ENCODE peak calls at places on chromosomes 4 and X, in four cellular contexts. One of them, this sample, is unnamed.

GRCh38 chr4:153112071-153112460 is 92.2 kb upstream of the TRIM2 start:
- DNase-seq in H9: no peak
- DNase-seq in H1: no peak
- DNase-seq in mesendoderm: no peak
- DNase-seq in this sample: no peak

GRCh38 chr4:169115897-169116254 is 105.8 kb upstream of the CBR4 start:
- DNase-seq in H9: no peak
- DNase-seq in H1: no peak
- DNase-seq in mesendoderm: peak
- DNase-seq in this sample: peak

GRCh38 chr4:112766422-112766821 is 129.5 kb downstream of the LARP7 start:
- DNase-seq in H9: no peak
- DNase-seq in H1: no peak
- DNase-seq in mesendoderm: peak
- DNase-seq in this sample: peak

GRCh38 chr4:104967034-104967401 is 179.7 kb upstream of the TET2 start:
- DNase-seq in H9: no peak
- DNase-seq in H1: no peak
- DNase-seq in mesendoderm: no peak
- DNase-seq in this sample: no peak

GRCh38 chr4:8038702-8039251 is 99.1 kb upstream of the AFAP1 start:
- DNase-seq in H9: no peak
- DNase-seq in H1: no peak
- DNase-seq in mesendoderm: no peak
- DNase-seq in this sample: no peak

GRCh38 chr4:162839814-162840213 is 326.9 kb downstream of the NAF1 start:
- DNase-seq in H9: peak
- DNase-seq in H1: peak
- DNase-seq in mesendoderm: peak
- DNase-seq in this sample: no peak

GRCh38 chrX:146481735-146482134 is 327.8 kb upstream of the CXorf51B start:
- DNase-seq in H9: no peak
- DNase-seq in H1: peak
- DNase-seq in mesendoderm: peak
- DNase-seq in this sample: no peak

GRCh38 chrX:118370921-118371624 is 25.2 kb downstream of the WDR44 start:
- DNase-seq in H9: no peak
- DNase-seq in H1: no peak
- DNase-seq in mesendoderm: no peak
- DNase-seq in this sample: peak

GRCh38 chr4:185665655-185666054 is 130.3 kb upstream of the PDLIM3 start:
- DNase-seq in H9: no peak
- DNase-seq in H1: no peak
- DNase-seq in mesendoderm: no peak
- DNase-seq in this sample: no peak

GRCh38 chr4:25925486-25926201 is 11.6 kb downstream of the SMIM20 start:
- DNase-seq in H9: peak
- DNase-seq in H1: no peak
- DNase-seq in mesendoderm: peak
- DNase-seq in this sample: peak

GRCh38 chrX:68920541-68920940 is 91.7 kb downstream of the EFNB1 start:
- DNase-seq in H9: no peak
- DNase-seq in H1: no peak
- DNase-seq in mesendoderm: no peak
- DNase-seq in this sample: no peak

GRCh38 chr4:146244496-146244895 is 30.2 kb downstream of the REELD1 start:
- DNase-seq in H9: no peak
- DNase-seq in H1: no peak
- DNase-seq in mesendoderm: no peak
- DNase-seq in this sample: no peak

GRCh38 chrX:10486373-10486772 is 134.0 kb downstream of the MID1 start:
- DNase-seq in H9: no peak
- DNase-seq in H1: no peak
- DNase-seq in mesendoderm: no peak
- DNase-seq in this sample: peak

GRCh38 chrX:41090568-41091238 is 5.5 kb downstream of the USP9X start:
- DNase-seq in H9: no peak
- DNase-seq in H1: no peak
- DNase-seq in mesendoderm: no peak
- DNase-seq in this sample: peak

DNA sequence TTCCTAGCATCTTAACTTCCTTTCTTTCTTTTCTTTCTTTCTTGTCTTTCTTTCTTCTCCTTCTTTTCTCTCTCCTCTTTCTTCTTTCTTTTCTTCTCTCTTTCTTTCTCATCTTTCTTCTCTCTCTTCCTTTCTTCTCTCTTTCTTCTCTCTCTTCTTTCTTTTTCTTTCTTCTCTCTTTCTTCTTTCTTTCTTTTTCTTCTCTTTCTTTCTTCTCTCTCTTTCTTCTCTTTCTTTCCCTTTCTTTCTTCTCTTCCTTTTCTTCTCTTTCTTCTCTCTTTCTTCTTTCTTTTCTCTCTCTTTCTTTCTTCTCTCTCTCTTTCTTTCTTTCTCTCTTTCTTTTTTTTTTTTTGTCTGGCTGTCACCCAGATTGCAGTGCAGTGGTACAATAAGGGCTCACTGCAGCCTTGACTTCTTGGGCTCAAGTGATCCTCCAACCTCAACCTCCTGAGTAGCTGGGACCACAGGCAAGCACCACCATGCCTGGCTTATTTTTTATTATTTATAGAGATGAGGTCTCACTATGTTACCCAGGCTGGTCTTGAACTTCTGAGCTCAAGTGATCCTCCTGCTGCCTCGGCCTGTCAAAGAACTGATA is 17.5 kb downstream of the NMU start:
- DNase-seq in H9: no peak
- DNase-seq in H1: no peak
- DNase-seq in mesendoderm: no peak
- DNase-seq in this sample: no peak
- H4K5ac ChIP-seq in H9: no peak
- H4K5ac ChIP-seq in H1: no peak
- H4K5ac ChIP-seq in mesendoderm: no peak
- H4K5ac ChIP-seq in this sample: no peak

DNA sequence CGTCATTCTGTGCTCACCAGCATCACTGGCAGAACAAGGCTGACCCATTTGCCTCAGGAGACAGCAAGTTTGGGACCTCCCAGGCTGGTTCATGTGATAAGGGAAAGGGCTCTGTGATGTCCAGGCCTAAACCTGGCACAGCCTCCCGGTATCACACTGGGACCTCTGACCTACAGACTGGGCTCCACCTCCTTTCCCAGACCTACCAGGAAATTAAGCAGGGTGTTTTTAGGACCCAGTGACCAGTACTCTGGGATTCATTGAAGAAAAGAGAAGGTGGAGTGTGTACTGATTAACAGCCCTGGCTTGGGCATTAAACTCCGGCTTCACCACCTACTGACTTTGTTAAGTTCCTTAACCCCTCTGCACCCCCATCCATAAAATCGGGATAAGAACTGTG is 28.6 kb downstream of the ASB9 start:
- DNase-seq in H9: no peak
- DNase-seq in H1: no peak
- DNase-seq in mesendoderm: peak
- DNase-seq in this sample: no peak
- H4K5ac ChIP-seq in H9: no peak
- H4K5ac ChIP-seq in H1: no peak
- H4K5ac ChIP-seq in mesendoderm: no peak
- H4K5ac ChIP-seq in this sample: no peak

GRCh38 chr4:90318208-90318607 is 191.0 kb downstream of the CCSER1 start:
- DNase-seq in H9: no peak
- DNase-seq in H1: no peak
- DNase-seq in mesendoderm: no peak
- DNase-seq in this sample: peak

DNA sequence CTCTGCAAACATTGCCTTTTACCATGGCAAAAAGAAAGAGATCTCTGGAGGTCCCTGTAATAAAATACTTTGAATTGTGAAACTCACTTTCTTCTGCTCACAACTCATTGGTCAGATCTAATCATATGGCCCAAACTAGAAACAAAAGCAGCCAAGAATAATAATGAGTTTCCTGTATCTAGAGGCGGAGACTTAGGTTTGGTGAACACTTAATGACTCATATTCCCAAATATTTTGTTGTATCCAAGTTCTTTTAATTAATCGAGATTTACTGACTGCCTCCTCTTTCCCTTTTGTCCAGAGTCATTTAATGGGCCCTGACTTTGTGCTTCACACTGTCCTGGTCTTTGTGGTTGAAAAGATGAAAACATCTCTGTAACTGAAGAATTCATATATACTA is 190.6 kb downstream of the CCSER1 start:
- DNase-seq in H9: no peak
- DNase-seq in H1: no peak
- DNase-seq in mesendoderm: peak
- DNase-seq in this sample: peak
- H4K5ac ChIP-seq in H9: no peak
- H4K5ac ChIP-seq in H1: no peak
- H4K5ac ChIP-seq in mesendoderm: no peak
- H4K5ac ChIP-seq in this sample: peak

DNA sequence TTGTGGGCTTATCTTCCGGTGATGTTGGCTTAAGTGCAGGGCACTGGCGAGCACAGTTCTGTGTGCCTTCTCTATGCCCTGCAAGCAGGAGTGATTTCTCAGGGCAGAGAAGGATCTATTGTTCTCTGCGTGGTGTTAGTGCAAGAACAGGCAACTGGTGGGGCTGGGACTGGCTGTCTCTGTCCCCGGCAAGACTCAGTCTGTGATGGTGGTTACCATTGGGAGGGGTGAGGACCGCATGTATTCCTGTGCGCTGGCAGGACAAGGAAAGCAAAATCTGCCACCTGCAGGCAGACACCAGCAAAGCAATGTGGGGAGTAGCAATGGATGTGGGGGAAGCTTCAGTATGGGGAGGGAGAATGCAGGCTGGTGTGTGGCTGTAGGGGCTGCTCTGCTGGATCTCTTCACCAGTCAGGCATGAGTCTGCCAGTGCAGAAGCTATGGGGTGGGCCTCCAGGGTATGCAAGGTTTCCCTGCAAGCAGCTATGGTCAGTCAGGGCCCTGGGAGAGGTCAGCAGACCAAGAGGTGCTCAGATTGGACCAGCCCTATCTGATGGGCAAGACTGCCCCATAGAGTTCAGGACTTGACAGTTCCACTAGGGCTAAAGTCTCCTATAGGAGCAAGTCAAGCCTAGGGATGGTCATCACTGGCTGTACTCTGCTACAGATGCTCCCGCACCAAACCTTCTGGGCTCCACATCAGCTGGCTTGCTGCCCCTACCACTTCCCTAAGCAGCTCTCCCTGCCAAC is 16.8 kb downstream of the PF4 start:
- DNase-seq in H9: peak
- DNase-seq in H1: no peak
- DNase-seq in mesendoderm: peak
- DNase-seq in this sample: no peak
- H4K5ac ChIP-seq in H9: no peak
- H4K5ac ChIP-seq in H1: no peak
- H4K5ac ChIP-seq in mesendoderm: no peak
- H4K5ac ChIP-seq in this sample: no peak

GRCh38 chrX:100864967-100865366 is 9.2 kb downstream of the NOX1 start:
- DNase-seq in H9: no peak
- DNase-seq in H1: no peak
- DNase-seq in mesendoderm: no peak
- DNase-seq in this sample: peak
- H4K5ac ChIP-seq in H9: no peak
- H4K5ac ChIP-seq in H1: no peak
- H4K5ac ChIP-seq in mesendoderm: no peak
- H4K5ac ChIP-seq in this sample: no peak

GRCh38 chr4:5770051-5770450 is 59.0 kb downstream of the EVC start:
- DNase-seq in H9: peak
- DNase-seq in H1: no peak
- DNase-seq in mesendoderm: no peak
- DNase-seq in this sample: no peak
- H4K5ac ChIP-seq in H9: no peak
- H4K5ac ChIP-seq in H1: no peak
- H4K5ac ChIP-seq in mesendoderm: no peak
- H4K5ac ChIP-seq in this sample: no peak

DNA sequence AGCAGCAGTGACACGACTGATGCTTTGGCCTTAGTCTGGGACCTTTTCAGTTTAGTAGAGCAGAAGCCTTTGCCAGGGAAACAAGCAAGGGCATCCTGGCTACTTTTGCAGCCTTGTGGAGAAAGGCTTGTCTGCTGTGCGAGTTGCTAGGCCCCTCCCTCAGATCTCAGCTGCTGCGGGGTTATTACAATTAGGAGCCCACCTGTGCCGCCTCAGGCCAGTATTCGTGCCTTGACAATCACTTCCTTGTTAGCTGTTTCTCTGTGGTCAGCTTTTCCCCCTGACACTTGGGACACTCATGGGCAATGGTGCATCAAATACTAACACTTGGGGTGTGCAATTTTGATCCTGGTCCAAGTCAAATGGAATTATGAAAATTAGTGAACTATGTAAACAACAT is 67.9 kb downstream of the SH2D1A start:
- DNase-seq in H9: no peak
- DNase-seq in H1: no peak
- DNase-seq in mesendoderm: no peak
- DNase-seq in this sample: no peak
- H4K5ac ChIP-seq in H9: no peak
- H4K5ac ChIP-seq in H1: no peak
- H4K5ac ChIP-seq in mesendoderm: no peak
- H4K5ac ChIP-seq in this sample: no peak

GRCh38 chr4:14095881-14096280 is 468.4 kb upstream of the BOD1L1 start:
- DNase-seq in H9: no peak
- DNase-seq in H1: no peak
- DNase-seq in mesendoderm: no peak
- DNase-seq in this sample: no peak

GRCh38 chr4:14096406-14096965 is 469.0 kb upstream of the BOD1L1 start:
- DNase-seq in H9: no peak
- DNase-seq in H1: no peak
- DNase-seq in mesendoderm: no peak
- DNase-seq in this sample: peak

GRCh38 chr4:14091966-14092365 is 464.4 kb upstream of the BOD1L1 start:
- DNase-seq in H9: no peak
- DNase-seq in H1: no peak
- DNase-seq in mesendoderm: no peak
- DNase-seq in this sample: peak

GRCh38 chr4:14087459-14087858 is 459.9 kb upstream of the BOD1L1 start:
- DNase-seq in H9: no peak
- DNase-seq in H1: no peak
- DNase-seq in mesendoderm: no peak
- DNase-seq in this sample: no peak

GRCh38 chr4:14092741-14093140 is 465.2 kb upstream of the BOD1L1 start:
- DNase-seq in H9: no peak
- DNase-seq in H1: no peak
- DNase-seq in mesendoderm: no peak
- DNase-seq in this sample: no peak
- H4K5ac ChIP-seq in H9: no peak
- H4K5ac ChIP-seq in H1: no peak
- H4K5ac ChIP-seq in mesendoderm: no peak
- H4K5ac ChIP-seq in this sample: no peak

GRCh38 chr4:9758641-9759317 is 22.7 kb upstream of the DRD5 start:
- DNase-seq in H9: no peak
- DNase-seq in H1: no peak
- DNase-seq in mesendoderm: no peak
- DNase-seq in this sample: no peak
- H4K5ac ChIP-seq in H9: no peak
- H4K5ac ChIP-seq in H1: no peak
- H4K5ac ChIP-seq in mesendoderm: no peak
- H4K5ac ChIP-seq in this sample: no peak